ENCODE peak calls at places on chromosomes 16 and 17, in four cellular contexts. S, V, K and O are unnamed samples. For H3K27me3, the result is how much of the 10 kb centered on the place peaks cover.

GRCh38 chr16:68242926-68243858 is 2.0 kb upstream of the PLA2G15 start:
- DNase-seq in S (no peak), V (no peak), K (no peak), O (no peak)

GRCh38 chr16:27972500-27972899 is 91.0 kb downstream of the GSG1L start:
- DNase-seq in S (peak), V (peak), K (peak), O (peak)

GRCh38 chr17:38705803-38706624 is 941 bp downstream of the MLLT6 start:
- DNase-seq in S (peak), V (no peak), K (no peak), O (no peak)

GRCh38 chr17:80706454-80706853 is 161.8 kb downstream of the RPTOR start:
- DNase-seq in S (no peak), V (no peak), K (no peak), O (no peak)

GRCh38 chr17:74325743-74326379 is at the start of gene KIF19:
- DNase-seq in S (peak), V (no peak), K (no peak), O (peak)

GRCh38 chr17:17054636-17055035 is 12.4 kb downstream of the MPRIP start:
- DNase-seq in S (no peak), V (no peak), K (no peak), O (no peak)

GRCh38 chr17:40024901-40025300 is 9.7 kb downstream of the CSF3 start:
- DNase-seq in S (no peak), V (no peak), K (no peak), O (no peak)

GRCh38 chr17:44775838-44776621 is 17.2 kb downstream of the ADAM11 start:
- DNase-seq in S (no peak), V (no peak), K (no peak), O (peak)

GRCh38 chr17:58587713-58588117 is 73.3 kb upstream of the MTMR4 start:
- DNase-seq in S (peak), V (peak), K (peak), O (peak)

GRCh38 chr16:1348926-1349325 is 2.8 kb downstream of the TSR3 start:
- DNase-seq in S (no peak), V (no peak), K (no peak), O (no peak)
- H3K27ac ChIP-seq in S (no peak), V (no peak), K (no peak), O (no peak)

DNA sequence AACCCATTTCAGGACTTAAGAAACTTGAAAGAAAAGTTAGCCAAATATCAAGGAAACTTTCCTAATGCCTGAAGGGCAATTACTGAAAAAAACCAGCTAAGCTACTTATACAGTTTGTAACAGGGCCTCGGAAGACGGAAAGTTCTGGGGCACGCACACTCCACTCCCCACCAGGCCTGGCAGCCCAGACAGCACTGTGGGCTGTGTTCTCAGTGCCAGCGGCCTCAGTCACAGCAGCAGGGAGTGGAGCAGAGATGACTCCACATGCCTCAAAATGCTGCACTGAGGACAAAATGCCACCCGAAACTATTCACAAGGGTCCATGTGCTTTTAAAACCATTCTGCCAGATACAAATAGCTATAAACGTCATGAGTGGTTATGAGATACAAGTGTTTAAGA is 6.3 kb upstream of the ECI1 start:
- DNase-seq in S (no peak), V (no peak), K (no peak), O (no peak)
- H3K27me3 ChIP-seq in S (under half), V (under half), K (under half), O (under half)

DNA sequence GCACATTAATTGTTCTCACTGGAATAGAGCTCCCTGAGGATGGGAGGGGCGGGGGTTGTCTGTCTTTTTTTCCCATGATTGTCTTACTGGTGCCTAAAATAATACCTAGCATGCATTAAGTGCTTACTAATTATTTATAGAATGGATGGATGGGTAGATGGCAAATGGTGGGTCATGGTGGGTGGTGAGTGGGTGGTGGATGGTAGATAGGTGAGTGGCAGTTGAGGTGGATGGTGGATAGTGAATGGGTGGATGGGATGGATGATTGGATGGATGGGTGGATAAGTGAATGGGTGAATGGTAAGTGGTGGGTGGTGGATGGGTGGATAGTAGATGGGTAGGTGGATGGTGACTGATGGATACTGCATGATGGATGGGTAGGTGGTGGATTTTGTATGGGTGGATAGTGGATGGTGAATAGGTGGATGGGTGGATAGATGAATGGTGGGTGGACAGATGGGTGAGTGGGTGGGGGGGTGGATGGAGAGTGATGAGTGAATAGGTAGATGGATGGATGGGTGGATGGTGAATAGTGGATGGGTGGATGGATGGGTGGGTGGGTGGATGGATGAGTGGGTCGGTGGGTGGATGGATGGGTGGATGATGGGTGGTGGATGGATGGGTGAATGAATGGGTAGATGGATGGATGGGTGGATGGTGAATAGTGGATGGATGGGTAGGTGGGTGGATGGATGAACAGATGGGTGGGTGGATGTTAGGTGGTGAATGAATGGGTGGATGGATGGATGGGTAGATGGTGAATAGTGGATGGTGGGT is 51.6 kb downstream of the RBFOX3 start:
- DNase-seq in S (no peak), V (no peak), K (no peak), O (no peak)
- H3K27ac ChIP-seq in S (no peak), V (no peak), K (no peak), O (no peak)

DNA sequence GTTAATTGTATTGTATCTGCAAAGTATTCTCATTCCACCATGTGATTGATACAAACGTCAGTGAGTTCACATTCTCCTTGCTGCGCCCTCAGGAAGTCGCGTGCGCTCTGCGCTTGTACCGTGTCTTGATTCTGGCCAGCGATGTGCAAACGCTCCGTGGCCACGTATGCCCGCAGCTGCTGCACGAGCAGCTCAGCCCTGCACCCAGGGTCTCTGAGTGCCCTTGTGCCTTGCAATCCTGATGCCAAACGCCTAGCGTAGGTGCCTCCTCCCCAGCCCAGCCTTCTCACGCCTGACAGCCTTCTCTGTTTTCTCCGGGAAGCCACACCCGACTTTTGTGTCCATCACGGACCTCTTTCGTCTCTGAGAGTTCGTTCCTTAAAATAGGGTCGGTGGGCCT is 9.4 kb downstream of the ZNF469 start:
- DNase-seq in S (no peak), V (no peak), K (no peak), O (no peak)
- H3K27me3 ChIP-seq in S (under half), V (under half), K (under half), O (under half)

GRCh38 chr16:30075503-30076275 is at the start of gene PPP4C:
- DNase-seq in S (peak), V (peak), K (no peak), O (peak)

GRCh38 chr16:30079480-30079879 is 3.7 kb downstream of the PPP4C start:
- DNase-seq in S (no peak), V (no peak), K (no peak), O (no peak)

GRCh38 chr16:30076276-30076791 is 540 bp downstream of the PPP4C start:
- DNase-seq in S (no peak), V (no peak), K (no peak), O (no peak)

GRCh38 chr16:30077656-30078055 is 1.9 kb downstream of the PPP4C start:
- DNase-seq in S (no peak), V (no peak), K (no peak), O (no peak)

DNA sequence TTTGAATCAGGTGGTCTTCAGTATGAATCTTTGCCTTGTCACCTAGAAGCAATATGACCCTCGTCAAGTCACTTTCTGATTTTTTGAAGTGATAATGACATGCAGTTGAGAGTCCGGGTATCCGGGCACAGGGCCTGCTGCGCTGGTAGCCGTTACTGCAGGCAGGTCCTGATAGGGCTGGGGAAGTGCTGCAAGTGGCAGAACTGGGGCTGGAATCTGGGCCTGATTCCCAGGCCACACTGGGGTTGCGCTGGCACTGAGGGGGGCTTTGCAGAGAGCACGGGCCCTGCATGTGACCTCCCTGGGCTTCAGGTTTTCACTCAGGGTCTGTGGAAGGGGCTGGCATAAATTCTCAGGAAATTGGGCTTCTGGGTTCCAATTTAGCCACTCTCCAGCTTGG is 3.0 kb downstream of the PPP4C start:
- DNase-seq in S (no peak), V (no peak), K (no peak), O (no peak)
- H3K27ac ChIP-seq in S (no peak), V (no peak), K (no peak), O (no peak)

DNA sequence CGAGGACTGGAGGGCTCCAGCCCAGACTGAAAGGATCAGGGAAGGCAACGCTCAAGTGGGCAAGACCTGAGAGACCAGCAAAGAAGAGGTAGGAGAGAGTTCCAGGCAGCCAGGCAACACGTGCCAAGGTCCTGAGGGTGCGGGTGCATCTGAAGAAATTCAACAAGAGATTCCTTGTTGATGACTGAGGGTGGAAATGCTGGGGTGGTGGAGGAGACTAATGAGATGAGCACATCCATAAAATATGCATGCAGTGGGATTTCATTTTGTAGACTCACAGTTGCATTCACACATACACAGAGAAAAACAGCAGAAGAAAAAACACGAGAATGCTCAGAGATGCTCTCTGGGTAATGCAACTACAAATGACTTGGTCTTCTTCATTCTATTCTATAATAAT is 154.8 kb upstream of the FOXF1 start:
- DNase-seq in S (no peak), V (peak), K (no peak), O (no peak)
- H3K27me3 ChIP-seq in S (under half), V (under half), K (under half), O (under half)

DNA sequence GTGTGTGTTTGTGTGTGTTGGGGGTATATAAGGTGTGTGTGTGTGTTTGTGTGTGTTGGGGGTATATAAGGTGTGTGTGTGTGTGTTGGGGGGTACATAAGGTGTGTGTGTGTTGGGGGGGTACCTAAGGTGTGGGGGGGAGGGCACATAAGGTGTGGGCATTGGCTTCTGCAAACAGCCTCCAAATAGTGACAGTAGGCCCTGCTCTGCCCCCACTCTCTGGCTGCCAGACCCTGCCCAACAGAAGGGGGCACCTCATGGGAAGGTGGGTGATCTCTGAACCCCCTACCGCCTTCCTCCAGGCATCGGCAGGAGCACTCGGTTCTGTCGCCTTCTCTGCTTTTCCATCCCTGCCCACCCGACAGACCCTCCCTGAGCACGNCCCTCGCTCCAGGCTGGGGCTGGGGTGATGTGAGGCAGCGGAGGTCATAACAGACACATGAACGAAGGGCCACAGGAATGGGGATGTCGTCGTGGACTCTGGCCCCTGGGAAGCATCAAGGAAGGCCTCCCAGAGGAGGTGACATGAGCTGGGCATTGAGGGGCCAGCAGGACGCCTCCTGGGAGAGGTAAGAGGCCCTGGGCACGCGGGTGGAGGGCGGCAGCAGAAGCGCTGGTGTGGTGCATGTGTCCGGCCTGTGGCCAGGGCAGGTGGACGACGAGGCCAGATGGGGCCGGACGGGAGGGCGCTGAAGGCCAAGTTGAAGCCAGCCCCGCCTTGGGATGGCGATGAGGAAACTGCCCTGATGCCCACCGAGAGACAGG is 136.6 kb upstream of the RPH3AL start:
- DNase-seq in S (peak), V (peak), K (peak), O (no peak)
- H3K27ac ChIP-seq in S (peak), V (peak), K (peak), O (peak)